ENCODE peak calls at places on chromosomes 1 and 21, in four cellular contexts. W, B, P and S are unnamed samples.

GRCh38 chr1:17200246-17200645 is 4.7 kb upstream of the PADI1 start:
- DNase-seq in W (no peak), B (no peak), P (no peak), S (no peak)

GRCh38 chr1:25820247-25821111 is 725 bp downstream of the MTFR1L start:
- DNase-seq in W (peak), P (peak), B (peak), S (peak)

GRCh38 chr1:216523449-216524190 is 100.4 kb upstream of the USH2A start:
- DNase-seq in B (no peak), P (no peak), W (no peak), S (no peak)

GRCh38 chr1:35555601-35556477 is 1.4 kb downstream of the KIAA0319L start:
- DNase-seq in B (no peak), P (peak), W (no peak), S (no peak)

GRCh38 chr21:32921632-32922230 is 104.0 kb upstream of the OLIG2 start:
- DNase-seq in B (peak), W (no peak), P (no peak), S (peak)

GRCh38 chr1:246591504-246591903 is 25.2 kb downstream of the CNST start:
- DNase-seq in W (no peak), B (no peak), P (no peak), S (no peak)

GRCh38 chr21:15682182-15682895 is 47.4 kb upstream of the USP25 start:
- DNase-seq in P (peak), B (no peak), W (no peak), S (no peak)

GRCh38 chr1:19385236-19385635 is 73.1 kb downstream of the SLC66A1 start:
- DNase-seq in W (no peak), P (no peak), B (no peak), S (no peak)

GRCh38 chr1:112866151-112866550 is 89.8 kb downstream of the SLC16A1 start:
- DNase-seq in B (no peak), P (no peak), W (peak), S (no peak)

GRCh38 chr1:240194120-240194519 is 102.4 kb downstream of the FMN2 start:
- DNase-seq in P (no peak), W (no peak), B (no peak), S (no peak)

GRCh38 chr1:233737341-233737740 is 123.4 kb downstream of the KCNK1 start:
- DNase-seq in B (no peak), W (no peak), P (no peak), S (no peak)

GRCh38 chr1:213666113-213666512 is 321.7 kb upstream of the PROX1 start:
- DNase-seq in B (no peak), P (no peak), W (no peak), S (no peak)

GRCh38 chr1:161884475-161884874 is 118.4 kb downstream of the ATF6 start:
- DNase-seq in B (no peak), W (no peak), P (no peak), S (no peak)

GRCh38 chr1:226404904-226405222 is 3.0 kb downstream of the PARP1 start:
- DNase-seq in P (no peak), W (no peak), B (no peak), S (peak)

GRCh38 chr1:68321084-68321685 is 88.9 kb upstream of the WLS start:
- DNase-seq in P (peak), W (peak), B (peak), S (peak)

GRCh38 chr1:153842006-153842471 is 66.8 kb downstream of the SLC27A3 start:
- DNase-seq in P (no peak), W (no peak), B (no peak), S (no peak)

GRCh38 chr1:21568006-21568746 is 59.0 kb downstream of the ALPL start:
- DNase-seq in W (no peak), P (no peak), B (no peak), S (no peak)

GRCh38 chr1:52520149-52520548 is 32.7 kb downstream of the TUT4 start:
- DNase-seq in B (no peak), P (no peak), W (no peak), S (no peak)

GRCh38 chr1:24077278-24077978 is 34.5 kb downstream of the MYOM3 start:
- DNase-seq in B (no peak), P (no peak), W (no peak), S (no peak)

GRCh38 chr1:115056395-115056798 is 26.8 kb downstream of the TSHB start:
- DNase-seq in P (no peak), W (no peak), B (no peak), S (peak)

GRCh38 chr21:31298618-31299269 is 45.3 kb downstream of the TIAM1 start:
- DNase-seq in P (no peak), B (no peak), W (no peak), S (no peak)

GRCh38 chr1:7702365-7702764 is 68.7 kb upstream of the VAMP3 start:
- DNase-seq in W (no peak), P (no peak), B (no peak), S (peak)

GRCh38 chr1:158101944-158102343 is 78.8 kb upstream of the CD1D start:
- DNase-seq in W (no peak), B (no peak), P (no peak), S (no peak)

GRCh38 chr1:71788113-71788512 is 494.2 kb downstream of the NEGR1 start:
- DNase-seq in P (no peak), B (no peak), W (no peak), S (no peak)

GRCh38 chr1:172746091-172746949 is 87.4 kb downstream of the FASLG start:
- DNase-seq in W (peak), B (no peak), P (peak), S (no peak)

GRCh38 chr1:36204347-36204909 is 19.8 kb upstream of the THRAP3 start:
- DNase-seq in W (no peak), B (no peak), P (no peak), S (no peak)

GRCh38 chr1:211643324-211644212 is 31.9 kb downstream of the NEK2 start:
- DNase-seq in P (peak), W (no peak), B (peak), S (no peak)

GRCh38 chr1:58524353-58524945 is 22.1 kb downstream of the OMA1 start:
- DNase-seq in W (no peak), P (no peak), B (no peak), S (no peak)

GRCh38 chr1:186286615-186287317 is 88.3 kb downstream of the TPR start:
- DNase-seq in B (no peak), W (no peak), P (no peak), S (no peak)

GRCh38 chr1:175197536-175197935 is 5.0 kb upstream of the KIAA0040 start:
- DNase-seq in P (no peak), B (no peak), W (no peak), S (no peak)

GRCh38 chr1:110787328-110788071 is 85.4 kb upstream of the CD53 start:
- DNase-seq in P (no peak), B (no peak), W (no peak), S (no peak)

GRCh38 chr1:114428083-114428754 is 82.8 kb downstream of the TRIM33 start:
- DNase-seq in B (no peak), P (no peak), W (no peak), S (no peak)

GRCh38 chr21:17583898-17584297 is 28.8 kb downstream of the BTG3 start:
- DNase-seq in W (no peak), B (no peak), P (no peak), S (no peak)

GRCh38 chr21:36813071-36813470 is 114.2 kb downstream of the SIM2 start:
- DNase-seq in P (no peak), B (no peak), W (no peak), S (no peak)

GRCh38 chr1:99659755-99660210 is 13.9 kb downstream of the PALMD start:
- DNase-seq in B (no peak), W (peak), P (no peak), S (no peak)

DNA sequence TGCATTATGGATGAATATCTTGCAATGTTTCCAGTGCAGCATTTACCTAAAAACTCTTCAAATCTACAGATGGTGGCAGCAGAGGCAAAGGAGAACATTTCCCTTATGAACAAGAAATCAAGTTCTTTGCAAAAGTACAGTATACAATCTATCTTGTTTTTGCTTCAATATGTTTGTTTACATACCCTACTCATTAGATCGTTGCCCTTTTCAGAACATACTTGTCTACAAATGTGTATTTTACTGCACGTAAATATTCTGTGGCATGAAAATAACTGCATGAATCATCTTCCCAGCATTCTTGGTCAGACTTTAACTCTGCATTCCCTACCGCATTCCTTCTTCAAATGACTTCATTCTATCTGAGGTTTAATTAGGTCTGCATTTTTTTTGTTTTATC is 212.7 kb downstream of the ZP4 start:
- DNase-seq in W (no peak), P (no peak), B (no peak), S (no peak)
- TF ChIP-seq NR3C1 in W (no peak), P (no peak), B (no peak), S (no peak)

GRCh38 chr1:69413129-69413528 is 154.6 kb upstream of the LRRC7 start:
- DNase-seq in P (no peak), W (no peak), B (no peak), S (no peak)

GRCh38 chr1:69406244-69406643 is 161.5 kb upstream of the LRRC7 start:
- DNase-seq in W (no peak), B (no peak), P (no peak), S (no peak)

GRCh38 chr1:69410457-69410850 is 157.3 kb upstream of the LRRC7 start:
- DNase-seq in W (no peak), B (no peak), P (no peak), S (no peak)

GRCh38 chr1:69410893-69411292 is 156.8 kb upstream of the LRRC7 start:
- DNase-seq in P (no peak), B (no peak), W (no peak), S (no peak)

DNA sequence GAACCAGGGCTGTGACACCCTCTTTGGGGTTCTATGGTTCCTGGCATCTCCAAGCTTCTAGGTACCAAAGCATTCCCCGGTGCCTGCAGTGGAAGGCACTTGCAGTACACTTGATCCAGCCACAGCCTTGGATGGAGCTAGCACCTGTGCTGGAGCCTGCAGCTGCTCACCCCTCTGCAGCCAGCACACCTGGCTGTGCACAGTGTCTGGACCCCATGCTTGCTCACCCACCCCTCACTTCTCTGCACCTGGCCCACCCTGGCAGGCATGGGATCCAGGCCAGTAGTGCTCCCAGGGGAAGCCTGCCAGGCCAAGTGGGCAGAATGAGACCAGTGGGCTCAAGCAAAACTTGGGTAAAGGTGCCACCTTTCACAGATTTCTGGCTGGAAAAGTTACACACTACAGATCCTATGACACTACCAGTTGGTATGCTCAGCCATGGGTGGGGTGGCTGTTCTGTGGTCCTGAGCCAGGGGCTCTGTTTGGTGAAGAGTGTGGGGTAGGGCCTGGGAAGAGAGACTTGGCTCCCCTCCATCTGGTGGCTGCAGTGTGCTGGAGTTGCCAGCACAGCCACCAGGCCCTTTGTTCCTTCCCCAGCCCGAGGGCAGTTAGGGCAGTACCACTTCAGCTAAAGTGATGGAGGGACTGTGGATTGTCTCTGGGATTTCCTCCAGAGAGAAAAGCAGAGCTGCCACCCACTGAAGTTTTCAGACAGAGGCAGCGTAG is 157.8 kb upstream of the LRRC7 start:
- DNase-seq in P (no peak), W (no peak), B (no peak), S (no peak)
- TF ChIP-seq NR3C1 in P (no peak), W (no peak), B (no peak), S (no peak)

DNA sequence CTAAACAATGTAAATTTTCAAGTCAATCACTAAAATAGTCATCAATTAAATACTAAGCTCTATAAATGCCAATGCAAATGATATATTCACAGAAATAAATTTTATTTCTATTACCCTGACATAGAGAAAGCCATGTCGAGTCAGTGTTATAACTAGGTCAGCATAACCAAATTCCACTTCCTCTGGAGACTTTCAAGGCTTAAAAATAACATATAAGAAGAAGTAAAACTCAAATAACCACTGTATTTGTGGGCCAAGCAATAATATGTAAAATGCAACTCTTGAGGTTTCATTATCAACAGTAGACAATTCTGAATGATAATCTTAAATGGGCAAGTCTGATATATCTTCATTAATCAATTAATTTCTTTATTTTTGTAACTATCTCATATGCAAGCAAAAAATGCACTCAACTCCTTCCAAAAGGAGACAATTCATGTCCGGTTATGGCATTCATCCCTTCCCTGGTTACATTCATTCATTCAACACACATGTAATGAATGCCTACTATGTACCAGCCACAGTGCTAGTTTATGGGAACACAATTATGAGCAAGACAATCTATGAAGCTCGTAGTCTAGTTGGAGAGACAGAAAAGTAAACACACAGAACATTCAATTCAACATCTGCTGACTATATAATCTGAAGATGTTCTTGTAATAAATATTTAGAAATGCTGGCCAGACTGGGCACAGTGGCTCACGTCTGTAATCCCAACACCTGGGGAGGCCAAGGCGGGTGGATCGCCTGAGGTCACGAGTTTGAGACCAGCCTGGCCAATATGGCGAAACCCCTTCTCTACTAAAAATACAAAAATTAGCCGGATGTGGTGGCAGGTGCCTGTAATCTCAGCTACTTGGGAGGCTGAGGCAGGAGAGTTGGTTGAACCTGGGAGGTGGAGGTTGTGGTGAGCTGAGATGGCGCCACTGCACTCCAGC is 37.1 kb upstream of the CAP1 start:
- DNase-seq in B (no peak), W (no peak), P (no peak), S (no peak)
- TF ChIP-seq NR3C1 in B (no peak), W (no peak), P (no peak), S (no peak)

DNA sequence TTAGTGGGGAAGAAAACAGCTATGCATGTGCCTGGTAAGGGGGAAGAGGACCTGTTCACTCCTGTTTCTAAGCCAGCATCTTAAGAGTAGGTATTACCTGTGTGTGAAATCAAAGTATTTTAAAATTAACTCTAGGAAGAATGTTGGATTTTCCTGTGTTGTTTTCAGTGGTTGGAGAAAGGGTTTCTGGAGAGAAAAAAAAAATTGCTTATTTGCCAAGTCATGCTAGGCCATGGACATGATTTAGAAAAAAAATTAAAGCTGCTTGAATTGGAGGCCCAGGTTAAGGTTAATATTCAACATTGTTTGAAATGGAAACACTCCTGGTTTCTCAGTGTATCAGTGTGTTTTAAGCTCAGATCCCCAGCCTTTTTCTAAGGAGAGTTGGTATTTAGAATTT is 42.8 kb upstream of the DNAJC6 start:
- DNase-seq in B (no peak), P (no peak), W (no peak), S (no peak)
- TF ChIP-seq NR3C1 in B (no peak), P (no peak), W (no peak), S (no peak)

GRCh38 chr1:28127617-28128257 is 39.3 kb upstream of the EYA3 start:
- DNase-seq in P (no peak), W (no peak), B (no peak), S (no peak)
- TF ChIP-seq NR3C1 in P (no peak), W (no peak), B (no peak), S (no peak)

DNA sequence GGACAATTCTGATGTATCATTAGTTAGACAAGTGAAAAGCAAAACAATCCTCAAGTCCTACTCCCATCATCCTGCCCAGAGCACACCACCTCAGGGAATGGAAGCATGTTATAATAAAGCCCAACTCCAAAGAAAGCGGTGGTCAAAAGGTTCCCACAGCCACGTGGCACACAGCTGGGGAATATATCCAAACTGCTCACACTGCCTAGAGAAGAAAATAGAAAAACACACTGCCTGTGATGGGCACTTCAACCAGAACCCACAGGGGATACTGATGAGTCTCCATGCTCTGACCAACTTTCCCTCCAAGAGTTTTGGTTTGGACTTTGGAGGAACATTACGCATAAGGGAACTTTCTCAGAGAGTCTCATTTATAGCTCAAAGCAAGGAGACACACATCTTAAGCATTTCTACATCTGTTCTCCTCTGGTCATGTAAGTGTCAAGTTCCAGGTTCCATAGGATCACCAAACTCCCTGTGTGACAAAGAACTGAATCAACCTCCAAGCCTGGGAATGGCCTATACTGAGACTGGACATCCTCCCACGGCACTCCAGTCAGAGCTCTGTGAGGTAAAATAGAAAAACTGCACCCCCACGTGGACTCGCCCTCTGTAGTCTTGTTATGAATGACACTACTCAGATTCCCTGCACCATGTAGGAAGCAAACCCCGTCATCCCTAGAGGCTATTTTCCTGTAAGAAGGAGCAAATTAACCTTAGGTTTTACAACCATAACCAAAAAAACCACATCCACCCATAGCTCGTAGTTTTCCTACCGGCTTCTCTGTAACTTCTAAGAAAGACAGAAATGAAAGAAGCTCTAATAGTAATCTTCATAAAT is 12.2 kb downstream of the DSTYK start:
- DNase-seq in P (no peak), W (no peak), B (no peak), S (no peak)
- TF ChIP-seq NR3C1 in P (no peak), W (no peak), B (no peak), S (no peak)